ENCODE peak calls at places on chromosomes 2 and 18, in seven cellular contexts. Y is mammary epithelial cell; F is NCI-H1105; O is stimulated activated CD8-positive, alpha-beta memory T cell treated with anti-CD3 and anti-CD28 coated beads, Interleukin-7, amount 100 ng/mL, for 1 hour; D is hippocampal formation; P is MV-4-11; L is PC-9. T is an unnamed sample.
A peak's percentile ranks its signal among the peaks of the same experiment; 100 is the strongest.

GRCh38 chr2:45300026-45300750 is 290.9 kb upstream of the SIX2 start:
- DNase-seq in O (no peak), D (no peak), P (no peak), L (no peak), Y (no peak), F (peak; percentile 79), T (no peak)

GRCh38 chr2:62705859-62706720 is 577 bp downstream of the EHBP1 start:
- DNase-seq in D (peak; percentile 74), F (peak; percentile 40), O (no peak), P (peak; percentile 7), Y (peak; percentile 49), L (peak; percentile 51), T (peak; percentile 46)

GRCh38 chr2:23394700-23395099 is 9.7 kb downstream of the KLHL29 start:
- DNase-seq in Y (no peak), F (no peak), P (no peak), D (no peak), L (no peak), O (no peak), T (no peak)

GRCh38 chr2:101981484-101981883 is 10.3 kb upstream of the IL1R2 start:
- DNase-seq in O (no peak), Y (no peak), F (no peak), P (no peak), D (no peak), L (no peak), T (no peak)

GRCh38 chr2:128276878-128277675 is 41.6 kb downstream of the HS6ST1 start:
- DNase-seq in L (no peak), D (no peak), Y (no peak), P (no peak), O (no peak), F (no peak), T (no peak)

GRCh38 chr2:121075006-121075545 is 209.9 kb downstream of the TFCP2L1 start:
- DNase-seq in F (peak; percentile 66), L (peak; percentile 98), Y (peak; percentile 99), P (peak; percentile 77), O (no peak), D (peak; percentile 43), T (peak; percentile 39)

GRCh38 chr18:23563377-23564043 is 22.8 kb downstream of the NPC1 start:
- DNase-seq in Y (peak; percentile 76), D (no peak), F (no peak), L (peak; percentile 42), O (no peak), P (no peak), T (no peak)

GRCh38 chr18:22032392-22032961 is 136.9 kb upstream of the GATA6 start:
- DNase-seq in D (no peak), P (no peak), Y (peak; percentile 97), F (no peak), L (peak; percentile 95), O (no peak), T (no peak)

GRCh38 chr2:70835643-70836042 is at the start of gene CD207:
- DNase-seq in P (no peak), Y (no peak), O (no peak), F (no peak), L (no peak), D (no peak), T (no peak)

GRCh38 chr2:162256621-162257020 is 13.4 kb upstream of the FAP start:
- DNase-seq in L (no peak), Y (peak; percentile 36), O (no peak), D (no peak), P (no peak), F (no peak), T (no peak)

GRCh38 chr2:129810521-129810920 is 168.9 kb upstream of the RAB6C start:
- DNase-seq in P (no peak), D (no peak), F (no peak), L (no peak), O (no peak), Y (no peak), T (no peak)

GRCh38 chr2:217103752-217104540 is 244.1 kb upstream of the TNP1 start:
- DNase-seq in Y (peak; percentile 49), P (no peak), O (no peak), F (no peak), D (no peak), L (peak; percentile 48), T (no peak)

GRCh38 chr2:144553379-144553778 is 33.5 kb upstream of the ZEB2 start:
- DNase-seq in F (no peak), D (no peak), P (no peak), O (no peak), L (peak; percentile 34), Y (peak; percentile 82), T (no peak)

GRCh38 chr2:105575626-105576025 is 169.1 kb upstream of the NCK2 start:
- DNase-seq in P (no peak), D (no peak), Y (no peak), O (no peak), L (no peak), F (no peak), T (no peak)

GRCh38 chr2:9715238-9715637 is 84.4 kb upstream of the YWHAQ start:
- DNase-seq in Y (no peak), D (no peak), O (no peak), P (no peak), L (no peak), F (no peak), T (no peak)

GRCh38 chr2:85755122-85756027 is 1.6 kb downstream of the ATOH8 start:
- DNase-seq in F (no peak), L (no peak), Y (no peak), P (no peak), O (no peak), D (no peak), T (no peak)

GRCh38 chr2:37663390-37663789 is 8.1 kb downstream of the CDC42EP3 start:
- DNase-seq in Y (no peak), F (no peak), O (no peak), P (no peak), L (no peak), D (no peak), T (no peak)

GRCh38 chr2:70367722-70368323 is 66.0 kb upstream of the FAM136A start:
- DNase-seq in D (no peak), P (no peak), O (no peak), L (no peak), Y (peak; percentile 50), F (no peak), T (no peak)

GRCh38 chr2:39409697-39410389 is 27.2 kb downstream of the MAP4K3 start:
- DNase-seq in D (no peak), P (no peak), L (no peak), O (no peak), F (no peak), Y (no peak), T (no peak)

GRCh38 chr2:10276481-10277292 is 26.0 kb upstream of the HPCAL1 start:
- DNase-seq in F (no peak), Y (no peak), P (no peak), O (no peak), L (no peak), D (no peak), T (no peak)

GRCh38 chr18:54382733-54383252 is 25.1 kb downstream of the C18orf54 start:
- DNase-seq in Y (no peak), F (no peak), D (no peak), O (no peak), P (no peak), L (no peak), T (no peak)

GRCh38 chr2:234366891-234367290 is 130.0 kb downstream of the ARL4C start:
- DNase-seq in D (no peak), Y (peak; percentile 40), L (peak; percentile 97), F (no peak), O (no peak), P (peak; percentile 30), T (no peak)

GRCh38 chr18:10247402-10248117 is 206.9 kb upstream of the APCDD1 start:
- DNase-seq in P (no peak), D (no peak), Y (no peak), O (no peak), L (no peak), F (no peak), T (no peak)

GRCh38 chr2:128311755-128312341 is 6.8 kb downstream of the HS6ST1 start:
- DNase-seq in L (no peak), Y (no peak), D (no peak), F (no peak), P (no peak), O (no peak), T (no peak)

GRCh38 chr18:24631238-24632025 is 171.0 kb downstream of the HRH4 start:
- DNase-seq in Y (no peak), F (no peak), O (no peak), P (no peak), D (no peak), L (no peak), T (no peak)